ENCODE peak calls at places on chromosomes 12 and 14, in seven cellular contexts. X is upper lobe of left lung, T is tibial artery, H is astrocyte, L is IMR-90, J is right lobe of liver, I is psoas muscle. E is an unnamed sample.

GRCh38 chr14:67784244-67784823 is 32.1 kb downstream of the ZFYVE26 start:
- DNase-seq in X (no peak), T (no peak), H (no peak), L (no peak), J (no peak), I (no peak), E (no peak)

GRCh38 chr14:23302290-23303225 is at the start of gene PPP1R3E:
- DNase-seq in X (peak; percentile 94), T (peak; percentile 89), H (no peak), L (peak; percentile 41), J (peak; percentile 86), I (peak; percentile 83), E (peak; percentile 92)

GRCh38 chr12:126469211-126469610 is 1404.0 kb downstream of the AACS start:
- DNase-seq in X (no peak), T (no peak), H (no peak), L (no peak), J (no peak), I (no peak), E (no peak)

GRCh38 chr14:100237735-100238418 is 1.1 kb upstream of the YY1 start:
- DNase-seq in X (no peak), T (peak; percentile 75), H (no peak), L (peak; percentile 35), J (no peak), I (peak; percentile 74), E (peak; percentile 78)

GRCh38 chr14:61503167-61503801 is 181.9 kb downstream of the PRKCH start:
- DNase-seq in X (no peak), T (no peak), H (peak; percentile 66), L (peak; percentile 33), J (no peak), I (no peak), E (peak; percentile 88)

GRCh38 chr14:34682787-34683321 is 31.5 kb downstream of the CFL2 start:
- DNase-seq in X (no peak), T (no peak), H (peak; percentile 68), L (no peak), J (no peak), I (no peak), E (peak; percentile 48)

GRCh38 chr12:16348435-16349131 is 1.1 kb downstream of the MGST1 start:
- DNase-seq in X (no peak), T (no peak), H (no peak), L (peak; percentile 19), J (no peak), I (no peak), E (peak; percentile 4)

GRCh38 chr12:115096673-115097349 is 412.8 kb upstream of the TBX3 start:
- DNase-seq in X (no peak), T (no peak), H (no peak), L (peak; percentile 45), J (no peak), I (no peak), E (no peak)

GRCh38 chr14:63777024-63777423 is 49.2 kb upstream of the SGPP1 start:
- DNase-seq in X (no peak), T (no peak), H (peak; percentile 71), L (peak; percentile 69), J (no peak), I (no peak), E (no peak)

GRCh38 chr12:59861635-59862034 is 265.8 kb downstream of the SLC16A7 start:
- DNase-seq in X (no peak), T (no peak), H (no peak), L (peak; percentile 28), J (no peak), I (no peak), E (no peak)

GRCh38 chr12:82425241-82425640 is 66.9 kb downstream of the METTL25 start:
- DNase-seq in X (no peak), T (no peak), H (peak; percentile 87), L (peak; percentile 73), J (no peak), I (no peak), E (no peak)

GRCh38 chr12:53414756-53415417 is 8.8 kb upstream of the AMHR2 start:
- DNase-seq in X (no peak), T (peak; percentile 7), H (no peak), L (no peak), J (no peak), I (no peak), E (no peak)

GRCh38 chr12:127236491-127236890 is 1030.5 kb upstream of the TMEM132C start:
- DNase-seq in X (no peak), T (no peak), H (no peak), L (no peak), J (no peak), I (no peak), E (no peak)

GRCh38 chr12:6829532-6830220 is 1.5 kb downstream of the P3H3 start:
- DNase-seq in X (no peak), T (no peak), H (peak; percentile 31), L (peak; percentile 43), J (no peak), I (no peak), E (no peak)

GRCh38 chr12:40152783-40153383 is 47.0 kb upstream of the SLC2A13 start:
- DNase-seq in X (no peak), T (no peak), H (peak; percentile 1), L (peak; percentile 32), J (no peak), I (peak; percentile 54), E (peak; percentile 70)

GRCh38 chr14:103629503-103630121 is 601 bp downstream of the KLC1 start:
- DNase-seq in X (peak; percentile 93), T (peak; percentile 84), H (no peak), L (no peak), J (peak; percentile 74), I (peak; percentile 80), E (peak; percentile 52)

GRCh38 chr14:50021261-50021660 is 95.1 kb downstream of the VCPKMT start:
- DNase-seq in X (no peak), T (no peak), H (no peak), L (no peak), J (no peak), I (no peak), E (peak; percentile 72)

GRCh38 chr14:56046546-56046945 is 71.7 kb upstream of the PELI2 start:
- DNase-seq in X (no peak), T (no peak), H (no peak), L (no peak), J (no peak), I (no peak), E (no peak)

GRCh38 chr12:110536834-110537604 is 34.9 kb downstream of the RAD9B start:
- DNase-seq in X (no peak), T (no peak), H (no peak), L (peak; percentile 11), J (no peak), I (no peak), E (no peak)

GRCh38 chr14:24443053-24443683 is 592 bp upstream of the SDR39U1 start:
- DNase-seq in X (no peak), T (no peak), H (no peak), L (no peak), J (no peak), I (no peak), E (no peak)

DNA sequence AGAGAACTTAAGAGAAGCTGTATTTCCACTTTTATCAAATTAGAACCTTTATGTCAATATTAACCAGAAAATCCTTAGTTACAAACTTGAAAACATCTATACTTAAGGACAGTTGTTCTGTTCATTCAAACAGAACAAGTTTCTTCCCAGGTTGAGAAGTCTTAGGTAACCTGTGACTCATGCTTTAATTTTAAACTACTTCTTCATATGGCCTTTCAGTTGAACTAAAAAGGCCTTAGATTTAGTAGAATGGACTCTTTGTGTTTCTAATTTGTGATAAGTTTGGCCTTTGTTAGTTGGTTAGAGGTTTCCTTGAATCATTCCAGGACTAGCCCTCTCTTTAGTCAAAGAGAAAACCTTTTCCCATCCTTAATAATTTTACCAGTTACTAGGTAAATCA is 274.2 kb downstream of the FUT8 start:
- DNase-seq in X (no peak), T (no peak), H (no peak), L (peak; percentile 25), J (no peak), I (no peak), E (no peak)
- TF ChIP-seq CTCF in X (no peak), T (no peak), H (no peak), L (no peak), J (no peak), I (no peak), E (no peak)

GRCh38 chr12:42846782-42847181 is 257.2 kb upstream of the PRICKLE1 start:
- DNase-seq in X (no peak), T (no peak), H (no peak), L (peak; percentile 26), J (no peak), I (no peak), E (no peak)
- H3K4me3 ChIP-seq in X (no peak overlapping the region), T (no peak overlapping the region), H (no peak overlapping the region), L (no peak overlapping the region), J (no peak overlapping the region), I (no peak overlapping the region), E (no peak overlapping the region)

DNA sequence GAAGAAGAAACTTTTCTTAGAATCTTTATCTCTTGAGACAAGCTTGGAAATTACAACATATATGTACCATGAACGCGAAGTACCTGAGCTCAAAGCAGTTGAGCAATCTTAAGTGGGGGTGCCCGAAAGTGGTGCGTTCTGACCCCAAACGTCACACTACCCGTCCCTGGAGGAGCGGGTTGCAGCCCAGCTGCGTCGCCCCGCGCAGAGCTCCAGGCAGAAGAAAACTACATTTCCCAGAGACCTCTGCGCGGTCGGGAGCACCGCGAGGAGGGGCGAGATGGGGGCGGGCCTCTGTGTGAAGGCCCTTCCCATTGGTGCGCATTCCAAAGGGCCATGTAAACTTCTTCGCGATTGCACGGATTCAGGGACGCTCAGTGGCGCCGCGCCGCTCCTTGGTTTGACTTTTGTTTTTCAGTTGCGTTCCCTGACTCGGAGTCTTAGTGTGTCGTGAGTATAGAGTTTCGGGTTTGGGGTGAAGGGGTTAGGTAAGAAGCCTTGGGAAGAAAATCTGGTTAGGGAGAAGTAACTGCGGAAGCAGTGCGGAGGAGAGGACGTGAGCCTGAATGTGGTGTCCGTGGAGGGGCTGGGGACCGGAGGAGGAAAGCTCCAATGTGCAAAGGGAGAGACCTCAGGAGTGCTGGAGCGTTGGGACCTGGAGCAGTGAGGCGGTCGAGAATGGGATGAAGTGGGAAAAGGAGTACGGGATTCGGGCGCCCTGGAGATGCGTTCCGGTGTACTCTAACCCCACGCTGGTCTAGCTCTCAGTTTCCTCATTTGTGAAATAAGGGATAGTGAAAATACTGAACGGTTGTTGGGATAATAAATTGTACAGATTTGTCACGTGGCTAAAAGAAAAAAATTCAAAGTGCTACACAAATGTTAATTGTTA is at the start of gene CCDC77:
- DNase-seq in X (peak; percentile 93), T (peak; percentile 95), H (peak; percentile 75), L (peak; percentile 88), J (peak; percentile 91), I (peak; percentile 94), E (peak; percentile 96)
- TF ChIP-seq CTCF in X (no peak), T (no peak), H (no peak), L (peak; percentile 33), J (peak; percentile 16), I (peak; percentile 34), E (no peak)

GRCh38 chr12:26726956-26727355 is 106.0 kb downstream of the ITPR2 start:
- DNase-seq in X (no peak), T (no peak), H (peak; percentile 23), L (no peak), J (no peak), I (no peak), E (no peak)

GRCh38 chr12:26724309-26724702 is 108.7 kb downstream of the ITPR2 start:
- DNase-seq in X (no peak), T (no peak), H (no peak), L (no peak), J (no peak), I (no peak), E (no peak)

GRCh38 chr12:26725517-26725916 is 107.5 kb downstream of the ITPR2 start:
- DNase-seq in X (no peak), T (no peak), H (no peak), L (no peak), J (no peak), I (no peak), E (no peak)

GRCh38 chr12:26721800-26722199 is 111.2 kb downstream of the ITPR2 start:
- DNase-seq in X (no peak), T (no peak), H (no peak), L (no peak), J (no peak), I (no peak), E (no peak)

GRCh38 chr12:26723379-26724308 is 109.3 kb downstream of the ITPR2 start:
- DNase-seq in X (no peak), T (no peak), H (peak; percentile 88), L (peak; percentile 78), J (no peak), I (no peak), E (no peak)
- H3K4me3 ChIP-seq in X (no peak overlapping the region), T (no peak overlapping the region), H (peak overlapping the region; percentile 27), L (peak overlapping the region; percentile 17), J (no peak overlapping the region), I (no peak overlapping the region), E (no peak overlapping the region)